ENCODE peak calls at places on chromosomes 13 and 19, in seven cellular contexts. G is cardiac muscle cell, X is IMR-90, T is uterus, M is BE2C, U is prostate gland, H is pancreas. R is an unnamed sample. For H3K4me1, H3K36me3 and H3K27me3, the result is how much of the 10 kb centered on the place peaks cover.

GRCh38 chr13:39767791-39768564 is 112.5 kb downstream of the COG6 start:
- DNase-seq in H (no peak), T (no peak), M (no peak), U (no peak), G (no peak), X (no peak), R (no peak)

GRCh38 chr19:16034180-16034579 is 42.1 kb upstream of the TPM4 start:
- DNase-seq in X (no peak), G (no peak), M (no peak), U (no peak), H (no peak), T (no peak), R (no peak)

GRCh38 chr13:102642029-102642428 is 45.2 kb downstream of the TPP2 start:
- DNase-seq in T (no peak), H (no peak), G (no peak), X (no peak), U (no peak), M (no peak), R (no peak)

GRCh38 chr13:112141643-112142400 is 74.9 kb downstream of the SOX1 start:
- DNase-seq in T (no peak), U (no peak), G (no peak), M (no peak), X (no peak), H (no peak), R (no peak)

GRCh38 chr13:50509771-50510441 is 333.6 kb downstream of the DLEU7 start:
- DNase-seq in X (peak), H (no peak), U (no peak), T (no peak), M (no peak), G (no peak), R (no peak)

GRCh38 chr19:19106061-19106551 is 32.2 kb downstream of the TMEM161A start:
- DNase-seq in T (peak), X (no peak), H (no peak), G (peak), U (no peak), M (peak), R (no peak)

GRCh38 chr19:45276284-45276687 is 25.2 kb downstream of the MARK4 start:
- DNase-seq in M (peak), G (peak), T (no peak), H (no peak), X (peak), U (no peak), R (no peak)

GRCh38 chr19:30362156-30362754 is 9.9 kb upstream of the ZNF536 start:
- DNase-seq in T (no peak), U (no peak), G (no peak), H (no peak), X (no peak), M (no peak), R (no peak)

GRCh38 chr19:4866595-4867424 is 657 bp downstream of the PLIN3 start:
- DNase-seq in G (peak), H (peak), M (no peak), T (peak), U (peak), X (peak), R (peak)

GRCh38 chr13:80571346-80572307 is 230.7 kb upstream of the SPRY2 start:
- DNase-seq in U (no peak), T (no peak), H (no peak), M (peak), X (no peak), G (peak), R (no peak)

GRCh38 chr19:40609561-40610395 is 8.6 kb downstream of the LTBP4 start:
- DNase-seq in M (peak), X (no peak), T (peak), G (peak), U (peak), H (peak), R (peak)

GRCh38 chr13:51895906-51896888 is 34.4 kb downstream of the CCDC70 start:
- DNase-seq in U (peak), X (peak), H (peak), M (peak), T (no peak), G (peak), R (peak)

GRCh38 chr13:30607908-30608307 is 9.8 kb upstream of the USPL1 start:
- DNase-seq in T (no peak), U (no peak), G (no peak), H (no peak), M (no peak), X (no peak), R (peak)

GRCh38 chr13:27446986-27447583 is 3.3 kb downstream of the MTIF3 start:
- DNase-seq in G (no peak), M (no peak), T (no peak), X (no peak), H (no peak), U (no peak), R (peak)

GRCh38 chr13:51929699-51930098 is 67.9 kb downstream of the CCDC70 start:
- DNase-seq in M (no peak), H (no peak), G (no peak), U (no peak), X (no peak), T (no peak), R (no peak)

GRCh38 chr13:28753208-28753892 is 34.6 kb upstream of the SLC46A3 start:
- DNase-seq in X (peak), U (peak), T (no peak), M (peak), G (peak), H (no peak), R (no peak)

GRCh38 chr19:18020212-18021067 is 12.5 kb downstream of the ARRDC2 start:
- DNase-seq in T (peak), X (peak), G (no peak), M (no peak), H (peak), U (peak), R (no peak)
- H3K4me1 ChIP-seq in T (under half), X (under half), G (under half), M (under half), H (under half), U (under half), R (half or more)

DNA sequence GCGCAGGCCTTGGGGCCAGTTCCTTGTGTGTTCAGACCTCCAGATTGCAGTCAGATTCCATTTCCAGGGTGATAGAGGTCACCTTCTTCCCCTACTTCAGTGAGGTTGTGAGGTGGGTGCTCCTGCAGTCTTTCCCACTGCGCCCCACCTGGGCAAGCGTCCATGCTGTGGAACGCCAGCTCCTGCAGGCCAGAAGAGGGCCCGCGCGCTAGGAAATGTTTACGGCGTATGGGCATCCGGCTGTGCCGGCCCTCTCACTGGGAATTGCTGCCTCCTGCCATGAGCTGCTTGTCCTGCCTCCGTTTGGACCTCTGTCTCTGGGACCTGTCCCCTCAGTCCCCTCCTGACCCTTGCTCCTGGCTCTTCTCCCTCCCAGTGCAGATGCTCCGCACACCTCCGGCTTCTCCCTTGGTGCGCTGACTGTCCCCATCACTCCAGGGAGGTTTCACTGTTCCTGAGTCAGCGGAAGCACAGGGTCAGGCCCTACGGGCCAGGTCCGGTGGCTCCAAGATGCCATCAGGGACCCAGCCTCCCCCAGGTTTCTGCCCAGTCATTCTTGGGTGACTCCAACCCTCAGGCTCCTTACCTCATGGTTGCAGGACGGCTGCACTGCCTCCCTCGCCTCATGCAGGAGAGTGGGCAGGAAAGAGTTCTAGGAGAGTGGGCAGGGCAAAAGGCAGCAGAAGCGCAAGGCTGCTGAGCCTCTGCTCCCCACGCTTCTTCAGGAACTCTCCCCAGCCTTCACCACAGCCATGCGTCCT is 56.6 kb downstream of the SMARCA4 start:
- DNase-seq in U (no peak), T (no peak), M (no peak), H (no peak), X (no peak), G (no peak), R (no peak)
- H3K36me3 ChIP-seq in U (under half), T (under half), M (half or more), H (under half), X (half or more), G (half or more), R (half or more)

GRCh38 chr19:1262687-1263123 is 6.4 kb upstream of the CIRBP start:
- DNase-seq in G (no peak), X (no peak), U (no peak), M (no peak), H (no peak), T (no peak), R (no peak)
- H3K27me3 ChIP-seq in G (under half), X (under half), U (under half), M (under half), H (under half), T (under half), R (under half)

DNA sequence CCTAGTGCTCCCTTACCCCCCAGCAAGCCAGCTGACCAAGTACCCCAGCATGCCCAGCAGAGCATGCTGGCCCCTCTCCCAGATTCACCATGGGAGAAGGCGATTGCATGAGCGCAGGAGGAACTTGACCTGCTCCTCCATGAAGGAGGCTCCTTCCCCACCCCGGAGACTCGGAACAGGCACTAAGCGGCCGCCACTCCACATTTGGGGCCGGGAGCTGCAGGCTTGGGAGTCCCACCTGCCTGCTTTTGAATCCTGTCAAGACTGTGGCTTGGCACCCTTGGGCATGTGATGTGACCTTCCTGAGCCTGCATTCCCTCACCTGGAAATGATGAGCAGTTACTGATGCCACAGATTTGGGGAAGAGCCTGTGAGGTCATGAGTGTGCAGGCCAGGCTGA is 12.7 kb upstream of the TIMM50 start:
- DNase-seq in M (no peak), G (no peak), H (no peak), X (no peak), T (no peak), U (no peak), R (no peak)
- H3K4me1 ChIP-seq in M (under half), G (under half), H (under half), X (under half), T (under half), U (under half), R (under half)

DNA sequence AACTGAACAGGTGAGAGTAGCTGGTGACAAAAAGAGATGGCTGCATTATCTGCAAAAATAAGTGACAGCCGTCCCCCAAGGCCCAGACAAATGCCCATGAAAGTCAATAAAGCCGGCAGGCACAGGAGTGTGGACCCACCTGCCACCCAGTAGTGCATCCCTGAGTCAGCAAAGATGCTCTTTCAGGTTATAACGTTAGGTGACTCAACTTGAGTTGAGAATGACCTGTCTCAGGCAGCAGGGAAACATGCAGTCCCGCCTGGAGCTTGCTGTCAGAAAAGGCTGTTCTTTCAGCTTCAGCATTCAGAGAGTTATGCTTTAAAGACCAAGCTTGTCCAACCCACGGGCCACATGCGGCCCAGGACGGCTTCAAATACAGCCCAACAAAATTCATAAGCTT is 110.6 kb downstream of the RAB20 start:
- DNase-seq in G (no peak), U (no peak), M (no peak), X (no peak), T (no peak), H (no peak), R (no peak)
- H3K36me3 ChIP-seq in G (under half), U (under half), M (under half), X (half or more), T (under half), H (under half), R (under half)

DNA sequence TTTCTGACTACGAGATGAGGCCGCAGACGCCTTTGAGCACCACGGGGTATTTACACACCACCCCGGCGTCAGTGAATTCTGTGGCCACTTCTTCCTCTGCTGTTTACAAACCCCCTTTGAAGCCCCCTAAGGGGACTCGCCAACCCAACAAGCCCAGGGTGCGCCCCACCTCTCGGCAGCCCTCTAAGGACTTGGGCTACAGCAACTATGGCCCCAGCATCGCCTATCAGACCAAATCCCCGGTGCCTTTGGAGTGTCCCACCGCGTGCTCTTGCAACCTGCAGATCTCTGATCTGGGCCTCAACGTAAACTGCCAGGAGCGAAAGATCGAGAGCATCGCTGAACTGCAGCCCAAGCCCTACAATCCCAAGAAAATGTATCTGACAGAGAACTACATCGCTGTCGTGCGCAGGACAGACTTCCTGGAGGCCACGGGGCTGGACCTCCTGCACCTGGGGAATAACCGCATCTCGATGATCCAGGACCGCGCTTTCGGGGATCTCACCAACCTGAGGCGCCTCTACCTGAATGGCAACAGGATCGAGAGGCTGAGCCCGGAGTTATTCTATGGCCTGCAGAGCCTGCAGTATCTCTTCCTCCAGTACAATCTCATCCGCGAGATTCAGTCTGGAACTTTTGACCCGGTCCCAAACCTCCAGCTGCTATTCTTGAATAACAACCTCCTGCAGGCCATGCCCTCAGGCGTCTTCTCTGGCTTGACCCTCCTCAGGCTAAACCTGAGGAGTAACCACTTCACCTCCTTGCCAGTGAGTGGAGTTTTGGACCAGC is 5.3 kb downstream of the SLITRK5 start:
- DNase-seq in H (no peak), X (no peak), G (no peak), M (no peak), T (no peak), U (no peak), R (no peak)
- H3K27me3 ChIP-seq in H (under half), X (under half), G (half or more), M (under half), T (under half), U (under half), R (under half)

R was measured in CD4-positive, CD25-positive, alpha-beta regulatory T cell.